ENCODE peak calls at places on chromosomes 11 and 22, in nine cellular contexts. C, S, L, N, O, M, Y, D and Q are unnamed samples.

GRCh38 chr11:100827934-100828661 is 141.0 kb downstream of the ARHGAP42 start:
- DNase-seq in C (no peak), S (no peak), L (no peak), N (no peak), O (no peak), M (peak), Y (peak), D (peak), Q (no peak)

GRCh38 chr22:49768511-49768910 is 59.2 kb downstream of the BRD1 start:
- DNase-seq in C (no peak), S (no peak), L (no peak), N (peak), O (no peak), M (no peak), Y (no peak), D (no peak), Q (no peak)

GRCh38 chr22:19368876-19369275 is 62.7 kb downstream of the HIRA start:
- DNase-seq in C (no peak), S (no peak), L (no peak), N (no peak), O (no peak), M (no peak), Y (no peak), D (no peak), Q (no peak)

GRCh38 chr11:14449302-14449714 is 50.3 kb downstream of the COPB1 start:
- DNase-seq in C (no peak), S (no peak), L (no peak), N (no peak), O (no peak), M (no peak), Y (no peak), D (no peak), Q (no peak)

GRCh38 chr11:2912038-2912410 is 17.2 kb downstream of the PHLDA2 start:
- DNase-seq in C (no peak), S (no peak), L (no peak), N (no peak), O (no peak), M (no peak), Y (no peak), D (no peak), Q (no peak)

GRCh38 chr11:87778341-87778740 is 396.9 kb downstream of the RAB38 start:
- DNase-seq in C (no peak), S (no peak), L (peak), N (no peak), O (no peak), M (peak), Y (no peak), D (no peak), Q (no peak)

GRCh38 chr11:93849751-93850584 is 450 bp downstream of the VSTM5 start:
- DNase-seq in C (no peak), S (no peak), L (no peak), N (peak), O (no peak), M (peak), Y (no peak), D (no peak), Q (peak)

GRCh38 chr22:36900225-36900624 is 13.2 kb upstream of the CSF2RB start:
- DNase-seq in C (no peak), S (no peak), L (no peak), N (no peak), O (no peak), M (no peak), Y (no peak), D (peak), Q (no peak)

GRCh38 chr11:87150936-87151335 is 113.2 kb downstream of the TMEM135 start:
- DNase-seq in C (no peak), S (no peak), L (no peak), N (no peak), O (no peak), M (peak), Y (no peak), D (no peak), Q (no peak)

GRCh38 chr11:10418259-10418949 is 36.7 kb upstream of the AMPD3 start:
- DNase-seq in C (no peak), S (no peak), L (no peak), N (no peak), O (no peak), M (peak), Y (no peak), D (no peak), Q (no peak)

GRCh38 chr11:120564573-120565301 is 53.2 kb downstream of the GRIK4 start:
- DNase-seq in C (no peak), S (peak), L (peak), N (no peak), O (peak), M (peak), Y (peak), D (peak), Q (peak)

GRCh38 chr22:45343143-45343542 is 33.4 kb downstream of the FAM118A start:
- DNase-seq in C (no peak), S (no peak), L (no peak), N (no peak), O (no peak), M (no peak), Y (no peak), D (no peak), Q (no peak)

GRCh38 chr11:73757598-73757997 is 3.3 kb downstream of the RAB6A start:
- DNase-seq in C (no peak), S (no peak), L (no peak), N (no peak), O (no peak), M (no peak), Y (no peak), D (no peak), Q (no peak)

GRCh38 chr11:126538071-126538470 is 182.6 kb downstream of the ST3GAL4 start:
- DNase-seq in C (no peak), S (no peak), L (no peak), N (no peak), O (no peak), M (no peak), Y (no peak), D (no peak), Q (no peak)

GRCh38 chr11:125918140-125918840 is 14.0 kb downstream of the DDX25 start:
- DNase-seq in C (no peak), S (no peak), L (no peak), N (no peak), O (no peak), M (no peak), Y (no peak), D (no peak), Q (no peak)

GRCh38 chr22:50717709-50718351 is 20.2 kb upstream of the ACR start:
- DNase-seq in C (no peak), S (no peak), L (peak), N (no peak), O (no peak), M (no peak), Y (no peak), D (no peak), Q (peak)

GRCh38 chr11:70488171-70488570 is 89.8 kb downstream of the CTTN start:
- DNase-seq in C (no peak), S (no peak), L (no peak), N (no peak), O (no peak), M (no peak), Y (no peak), D (no peak), Q (no peak)

GRCh38 chr11:43072096-43072495 is 239.7 kb upstream of the API5 start:
- DNase-seq in C (no peak), S (no peak), L (peak), N (no peak), O (no peak), M (no peak), Y (no peak), D (no peak), Q (no peak)

GRCh38 chr11:26187639-26188038 is 144.3 kb upstream of the ANO3 start:
- DNase-seq in C (no peak), S (no peak), L (no peak), N (no peak), O (no peak), M (peak), Y (no peak), D (no peak), Q (no peak)

GRCh38 chr22:25797891-25798290 is 55.9 kb downstream of the MYO18B start:
- DNase-seq in C (no peak), S (no peak), L (no peak), N (no peak), O (no peak), M (no peak), Y (no peak), D (no peak), Q (peak)

GRCh38 chr11:126969865-126970479 is 30.6 kb downstream of the KIRREL3 start:
- DNase-seq in C (no peak), S (no peak), L (peak), N (no peak), O (no peak), M (peak), Y (peak), D (peak), Q (peak)